ENCODE peak calls at places on chromosomes 2 and 18, in ten cellular contexts. One of them, this sample, is unnamed.

GRCh38 chr2:138504546-138505239 is 3.1 kb downstream of the SPOPL start:
- DNase-seq in AG10803: no peak
- DNase-seq in cardiac muscle cell: no peak
- DNase-seq in endodermal cell: no peak
- DNase-seq in type B pancreatic cell: no peak
- DNase-seq in HepG2: no peak
- DNase-seq in BJ: no peak
- DNase-seq in body of pancreas: no peak
- DNase-seq in endothelial cell: no peak
- DNase-seq in hepatocyte: no peak
- DNase-seq in this sample: no peak

GRCh38 chr2:144426981-144427479 is 92.9 kb downstream of the ZEB2 start:
- DNase-seq in body of pancreas: peak
- DNase-seq in AG10803: peak
- DNase-seq in type B pancreatic cell: no peak
- DNase-seq in HepG2: peak
- DNase-seq in hepatocyte: peak
- DNase-seq in BJ: no peak
- DNase-seq in cardiac muscle cell: peak
- DNase-seq in endodermal cell: no peak
- DNase-seq in endothelial cell: no peak
- DNase-seq in this sample: peak

GRCh38 chr2:177921726-177922125 is 150.9 kb downstream of the PDE11A start:
- DNase-seq in body of pancreas: no peak
- DNase-seq in HepG2: no peak
- DNase-seq in endothelial cell: no peak
- DNase-seq in cardiac muscle cell: no peak
- DNase-seq in endodermal cell: no peak
- DNase-seq in BJ: peak
- DNase-seq in type B pancreatic cell: no peak
- DNase-seq in hepatocyte: no peak
- DNase-seq in AG10803: peak
- DNase-seq in this sample: no peak

GRCh38 chr2:112144966-112145365 is 6.8 kb downstream of the FBLN7 start:
- DNase-seq in cardiac muscle cell: peak
- DNase-seq in BJ: no peak
- DNase-seq in AG10803: peak
- DNase-seq in hepatocyte: no peak
- DNase-seq in type B pancreatic cell: no peak
- DNase-seq in endodermal cell: no peak
- DNase-seq in body of pancreas: no peak
- DNase-seq in endothelial cell: no peak
- DNase-seq in HepG2: no peak
- DNase-seq in this sample: no peak

GRCh38 chr2:172088245-172089004 is 3.1 kb downstream of the DLX1 start:
- DNase-seq in HepG2: no peak
- DNase-seq in type B pancreatic cell: no peak
- DNase-seq in cardiac muscle cell: no peak
- DNase-seq in endothelial cell: no peak
- DNase-seq in BJ: no peak
- DNase-seq in endodermal cell: peak
- DNase-seq in body of pancreas: no peak
- DNase-seq in AG10803: no peak
- DNase-seq in hepatocyte: no peak
- DNase-seq in this sample: no peak

GRCh38 chr18:22667616-22668422 is 250.1 kb upstream of the CTAGE1 start:
- DNase-seq in BJ: peak
- DNase-seq in AG10803: peak
- DNase-seq in hepatocyte: no peak
- DNase-seq in endothelial cell: no peak
- DNase-seq in type B pancreatic cell: no peak
- DNase-seq in endodermal cell: no peak
- DNase-seq in HepG2: no peak
- DNase-seq in body of pancreas: no peak
- DNase-seq in cardiac muscle cell: peak
- DNase-seq in this sample: peak

GRCh38 chr2:190344275-190344827 is 962 bp downstream of the INPP1 start:
- DNase-seq in endodermal cell: peak
- DNase-seq in endothelial cell: no peak
- DNase-seq in BJ: no peak
- DNase-seq in HepG2: peak
- DNase-seq in hepatocyte: peak
- DNase-seq in cardiac muscle cell: no peak
- DNase-seq in type B pancreatic cell: no peak
- DNase-seq in body of pancreas: peak
- DNase-seq in AG10803: peak
- DNase-seq in this sample: peak

GRCh38 chr2:84395819-84396218 is 63.3 kb downstream of the SUCLG1 start:
- DNase-seq in body of pancreas: no peak
- DNase-seq in type B pancreatic cell: no peak
- DNase-seq in endothelial cell: no peak
- DNase-seq in BJ: no peak
- DNase-seq in endodermal cell: no peak
- DNase-seq in hepatocyte: no peak
- DNase-seq in cardiac muscle cell: peak
- DNase-seq in AG10803: peak
- DNase-seq in HepG2: no peak
- DNase-seq in this sample: peak

GRCh38 chr2:20677301-20678176 is 10.6 kb downstream of the GDF7 start:
- DNase-seq in type B pancreatic cell: no peak
- DNase-seq in cardiac muscle cell: no peak
- DNase-seq in BJ: no peak
- DNase-seq in endodermal cell: peak
- DNase-seq in AG10803: no peak
- DNase-seq in hepatocyte: no peak
- DNase-seq in body of pancreas: no peak
- DNase-seq in endothelial cell: peak
- DNase-seq in HepG2: no peak
- DNase-seq in this sample: no peak

GRCh38 chr2:168035458-168035857 is 211.9 kb downstream of the STK39 start:
- DNase-seq in endodermal cell: no peak
- DNase-seq in hepatocyte: no peak
- DNase-seq in BJ: no peak
- DNase-seq in cardiac muscle cell: no peak
- DNase-seq in type B pancreatic cell: no peak
- DNase-seq in body of pancreas: no peak
- DNase-seq in HepG2: no peak
- DNase-seq in AG10803: no peak
- DNase-seq in endothelial cell: no peak
- DNase-seq in this sample: no peak

GRCh38 chr2:160502478-160502877 is 8.9 kb upstream of the RBMS1 start:
- DNase-seq in endodermal cell: no peak
- DNase-seq in BJ: no peak
- DNase-seq in endothelial cell: no peak
- DNase-seq in cardiac muscle cell: no peak
- DNase-seq in HepG2: no peak
- DNase-seq in AG10803: no peak
- DNase-seq in body of pancreas: no peak
- DNase-seq in hepatocyte: no peak
- DNase-seq in type B pancreatic cell: no peak
- DNase-seq in this sample: no peak

GRCh38 chr2:160494243-160494642 is 636 bp upstream of the RBMS1 start:
- DNase-seq in HepG2: no peak
- DNase-seq in type B pancreatic cell: no peak
- DNase-seq in endodermal cell: peak
- DNase-seq in cardiac muscle cell: peak
- DNase-seq in body of pancreas: no peak
- DNase-seq in AG10803: peak
- DNase-seq in endothelial cell: peak
- DNase-seq in hepatocyte: peak
- DNase-seq in BJ: no peak
- DNase-seq in this sample: peak

GRCh38 chr2:160499865-160500264 is 6.3 kb upstream of the RBMS1 start:
- DNase-seq in endothelial cell: no peak
- DNase-seq in AG10803: no peak
- DNase-seq in type B pancreatic cell: no peak
- DNase-seq in BJ: no peak
- DNase-seq in HepG2: no peak
- DNase-seq in endodermal cell: no peak
- DNase-seq in body of pancreas: no peak
- DNase-seq in hepatocyte: no peak
- DNase-seq in cardiac muscle cell: no peak
- DNase-seq in this sample: no peak

GRCh38 chr2:160501370-160501769 is 7.8 kb upstream of the RBMS1 start:
- DNase-seq in cardiac muscle cell: no peak
- DNase-seq in type B pancreatic cell: no peak
- DNase-seq in endodermal cell: no peak
- DNase-seq in body of pancreas: no peak
- DNase-seq in endothelial cell: no peak
- DNase-seq in BJ: no peak
- DNase-seq in HepG2: no peak
- DNase-seq in hepatocyte: no peak
- DNase-seq in AG10803: no peak
- DNase-seq in this sample: no peak

GRCh38 chr2:160498147-160498546 is 4.5 kb upstream of the RBMS1 start:
- DNase-seq in type B pancreatic cell: no peak
- DNase-seq in body of pancreas: no peak
- DNase-seq in endodermal cell: no peak
- DNase-seq in endothelial cell: no peak
- DNase-seq in AG10803: peak
- DNase-seq in hepatocyte: no peak
- DNase-seq in cardiac muscle cell: no peak
- DNase-seq in HepG2: no peak
- DNase-seq in BJ: no peak
- DNase-seq in this sample: no peak
- TF ChIP-seq CTCF in type B pancreatic cell: no peak
- TF ChIP-seq CTCF in body of pancreas: no peak
- TF ChIP-seq CTCF in endodermal cell: no peak
- TF ChIP-seq CTCF in endothelial cell: no peak
- TF ChIP-seq CTCF in AG10803: no peak
- TF ChIP-seq CTCF in hepatocyte: no peak
- TF ChIP-seq CTCF in cardiac muscle cell: no peak
- TF ChIP-seq CTCF in HepG2: no peak
- TF ChIP-seq CTCF in BJ: no peak
- TF ChIP-seq CTCF in this sample: no peak

GRCh38 chr18:5066380-5066977 is 130.6 kb downstream of the AKAIN1 start:
- DNase-seq in body of pancreas: peak
- DNase-seq in endodermal cell: peak
- DNase-seq in HepG2: peak
- DNase-seq in hepatocyte: peak
- DNase-seq in type B pancreatic cell: no peak
- DNase-seq in AG10803: no peak
- DNase-seq in BJ: no peak
- DNase-seq in endothelial cell: peak
- DNase-seq in cardiac muscle cell: no peak
- DNase-seq in this sample: no peak
- TF ChIP-seq CTCF in body of pancreas: no peak
- TF ChIP-seq CTCF in endodermal cell: peak
- TF ChIP-seq CTCF in HepG2: peak
- TF ChIP-seq CTCF in hepatocyte: peak
- TF ChIP-seq CTCF in type B pancreatic cell: peak
- TF ChIP-seq CTCF in AG10803: no peak
- TF ChIP-seq CTCF in BJ: no peak
- TF ChIP-seq CTCF in endothelial cell: peak
- TF ChIP-seq CTCF in cardiac muscle cell: no peak
- TF ChIP-seq CTCF in this sample: no peak

GRCh38 chr2:119024568-119024967 is 82.6 kb downstream of the MARCO start:
- DNase-seq in BJ: no peak
- DNase-seq in type B pancreatic cell: no peak
- DNase-seq in body of pancreas: no peak
- DNase-seq in HepG2: no peak
- DNase-seq in endodermal cell: no peak
- DNase-seq in AG10803: no peak
- DNase-seq in hepatocyte: no peak
- DNase-seq in endothelial cell: no peak
- DNase-seq in cardiac muscle cell: no peak
- DNase-seq in this sample: no peak

GRCh38 chr2:119025013-119025412 is 83.0 kb downstream of the MARCO start:
- DNase-seq in hepatocyte: no peak
- DNase-seq in HepG2: no peak
- DNase-seq in body of pancreas: no peak
- DNase-seq in endothelial cell: no peak
- DNase-seq in type B pancreatic cell: no peak
- DNase-seq in cardiac muscle cell: peak
- DNase-seq in BJ: no peak
- DNase-seq in AG10803: no peak
- DNase-seq in endodermal cell: no peak
- DNase-seq in this sample: no peak

GRCh38 chr2:119024152-119024551 is 82.2 kb downstream of the MARCO start:
- DNase-seq in cardiac muscle cell: no peak
- DNase-seq in endodermal cell: peak
- DNase-seq in hepatocyte: no peak
- DNase-seq in BJ: no peak
- DNase-seq in body of pancreas: no peak
- DNase-seq in type B pancreatic cell: no peak
- DNase-seq in HepG2: no peak
- DNase-seq in endothelial cell: no peak
- DNase-seq in AG10803: no peak
- DNase-seq in this sample: no peak

GRCh38 chr2:119023534-119023933 is 81.5 kb downstream of the MARCO start:
- DNase-seq in type B pancreatic cell: no peak
- DNase-seq in endothelial cell: no peak
- DNase-seq in body of pancreas: no peak
- DNase-seq in BJ: no peak
- DNase-seq in hepatocyte: no peak
- DNase-seq in HepG2: no peak
- DNase-seq in endodermal cell: no peak
- DNase-seq in cardiac muscle cell: no peak
- DNase-seq in AG10803: no peak
- DNase-seq in this sample: no peak

DNA sequence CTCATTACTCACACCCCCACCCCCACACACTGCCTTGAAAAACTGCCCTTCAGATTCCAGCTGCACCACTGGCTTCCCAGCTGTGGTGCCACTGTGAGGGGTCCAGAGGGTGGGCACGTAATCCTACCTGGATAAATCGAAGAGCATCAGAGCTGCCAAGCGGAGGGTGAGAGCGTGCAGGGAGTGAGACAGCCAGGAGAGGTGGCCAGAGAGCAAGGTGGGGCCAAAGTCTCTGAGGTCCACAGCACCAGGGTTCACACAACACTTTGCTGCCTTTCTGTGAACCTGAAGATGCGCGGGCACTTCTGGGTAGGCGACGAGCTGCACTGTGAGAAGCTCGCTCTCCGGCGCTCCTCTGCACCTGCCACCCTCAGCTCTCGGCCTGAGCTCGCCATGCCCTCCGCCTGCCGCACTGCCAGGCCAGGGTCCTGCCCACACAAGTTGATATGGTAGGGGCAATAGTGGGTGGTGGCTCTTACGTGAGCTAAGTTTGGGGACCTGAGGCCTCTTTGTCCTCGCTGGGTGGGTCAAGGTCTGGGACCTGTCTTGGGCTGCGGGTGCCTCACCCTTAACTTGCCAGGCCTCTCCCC is 83.9 kb downstream of the MARCO start:
- DNase-seq in HepG2: no peak
- DNase-seq in BJ: no peak
- DNase-seq in cardiac muscle cell: no peak
- DNase-seq in endothelial cell: no peak
- DNase-seq in hepatocyte: no peak
- DNase-seq in endodermal cell: peak
- DNase-seq in type B pancreatic cell: no peak
- DNase-seq in AG10803: no peak
- DNase-seq in body of pancreas: no peak
- DNase-seq in this sample: no peak
- TF ChIP-seq CTCF in HepG2: no peak
- TF ChIP-seq CTCF in BJ: no peak
- TF ChIP-seq CTCF in cardiac muscle cell: no peak
- TF ChIP-seq CTCF in endothelial cell: no peak
- TF ChIP-seq CTCF in hepatocyte: no peak
- TF ChIP-seq CTCF in endodermal cell: peak
- TF ChIP-seq CTCF in type B pancreatic cell: no peak
- TF ChIP-seq CTCF in AG10803: no peak
- TF ChIP-seq CTCF in body of pancreas: no peak
- TF ChIP-seq CTCF in this sample: no peak

GRCh38 chr2:64359892-64360657 is 93.9 kb upstream of the LGALSL start:
- DNase-seq in BJ: peak
- DNase-seq in endodermal cell: peak
- DNase-seq in hepatocyte: peak
- DNase-seq in endothelial cell: no peak
- DNase-seq in HepG2: peak
- DNase-seq in cardiac muscle cell: peak
- DNase-seq in AG10803: peak
- DNase-seq in type B pancreatic cell: no peak
- DNase-seq in body of pancreas: peak
- DNase-seq in this sample: peak
- TF ChIP-seq CTCF in BJ: no peak
- TF ChIP-seq CTCF in endodermal cell: no peak
- TF ChIP-seq CTCF in hepatocyte: no peak
- TF ChIP-seq CTCF in endothelial cell: no peak
- TF ChIP-seq CTCF in HepG2: no peak
- TF ChIP-seq CTCF in cardiac muscle cell: no peak
- TF ChIP-seq CTCF in AG10803: no peak
- TF ChIP-seq CTCF in type B pancreatic cell: no peak
- TF ChIP-seq CTCF in body of pancreas: no peak
- TF ChIP-seq CTCF in this sample: peak